ENCODE peak calls at places on chromosomes 3 and 15, in seven cellular contexts. One of them, this sample, is unnamed.

GRCh38 chr15:66679657-66680108 is 22.4 kb upstream of the SMAD6 start:
- DNase-seq in HCT116: no peak
- DNase-seq in SK-N-SH: peak; percentile 88
- DNase-seq in GM23338: peak; percentile 46
- DNase-seq in PC-3: no peak
- DNase-seq in neural progenitor cell: peak; percentile 70
- DNase-seq in hepatocyte: peak; percentile 85
- DNase-seq in this sample: no peak

GRCh38 chr3:36909666-36910065 is 35.2 kb downstream of the TRANK1 start:
- DNase-seq in GM23338: no peak
- DNase-seq in HCT116: no peak
- DNase-seq in PC-3: peak; percentile 74
- DNase-seq in SK-N-SH: no peak
- DNase-seq in neural progenitor cell: no peak
- DNase-seq in hepatocyte: no peak
- DNase-seq in this sample: no peak

GRCh38 chr3:129211772-129212171 is 28.1 kb upstream of the CNBP start:
- DNase-seq in SK-N-SH: peak; percentile 53
- DNase-seq in hepatocyte: peak; percentile 69
- DNase-seq in PC-3: peak; percentile 96
- DNase-seq in HCT116: peak; percentile 98
- DNase-seq in neural progenitor cell: no peak
- DNase-seq in GM23338: no peak
- DNase-seq in this sample: peak; percentile 92

GRCh38 chr3:42680256-42680655 is 5.1 kb upstream of the KLHL40 start:
- DNase-seq in SK-N-SH: no peak
- DNase-seq in GM23338: no peak
- DNase-seq in hepatocyte: no peak
- DNase-seq in HCT116: no peak
- DNase-seq in PC-3: no peak
- DNase-seq in neural progenitor cell: no peak
- DNase-seq in this sample: peak; percentile 78

GRCh38 chr3:134445631-134446030 is 40.2 kb downstream of the ANAPC13 start:
- DNase-seq in neural progenitor cell: no peak
- DNase-seq in PC-3: no peak
- DNase-seq in SK-N-SH: no peak
- DNase-seq in GM23338: no peak
- DNase-seq in hepatocyte: peak; percentile 42
- DNase-seq in HCT116: no peak
- DNase-seq in this sample: peak; percentile 56

GRCh38 chr15:68252925-68253534 is 23.5 kb upstream of the CLN6 start:
- DNase-seq in neural progenitor cell: peak; percentile 82
- DNase-seq in PC-3: peak; percentile 87
- DNase-seq in HCT116: peak; percentile 79
- DNase-seq in SK-N-SH: peak; percentile 75
- DNase-seq in GM23338: peak; percentile 92
- DNase-seq in hepatocyte: peak; percentile 83
- DNase-seq in this sample: peak; percentile 87

GRCh38 chr3:40827942-40828688 is 303.4 kb downstream of the ZNF621 start:
- DNase-seq in SK-N-SH: no peak
- DNase-seq in neural progenitor cell: no peak
- DNase-seq in GM23338: no peak
- DNase-seq in HCT116: no peak
- DNase-seq in hepatocyte: peak; percentile 10
- DNase-seq in PC-3: peak; percentile 41
- DNase-seq in this sample: peak; percentile 21

GRCh38 chr3:5013021-5013906 is 34.0 kb downstream of the BHLHE40 start:
- DNase-seq in PC-3: peak; percentile 80
- DNase-seq in hepatocyte: peak; percentile 71
- DNase-seq in GM23338: no peak
- DNase-seq in neural progenitor cell: no peak
- DNase-seq in HCT116: peak; percentile 85
- DNase-seq in SK-N-SH: no peak
- DNase-seq in this sample: peak; percentile 54

GRCh38 chr3:116663161-116663885 is 46.3 kb upstream of the TUSC7 start:
- DNase-seq in PC-3: no peak
- DNase-seq in SK-N-SH: peak; percentile 8
- DNase-seq in GM23338: peak; percentile 42
- DNase-seq in HCT116: no peak
- DNase-seq in neural progenitor cell: peak; percentile 53
- DNase-seq in hepatocyte: no peak
- DNase-seq in this sample: no peak

GRCh38 chr3:190183121-190183520 is 62.4 kb upstream of the P3H2 start:
- DNase-seq in PC-3: peak; percentile 77
- DNase-seq in GM23338: peak; percentile 18
- DNase-seq in neural progenitor cell: peak; percentile 23
- DNase-seq in HCT116: no peak
- DNase-seq in hepatocyte: peak; percentile 35
- DNase-seq in SK-N-SH: no peak
- DNase-seq in this sample: peak; percentile 94

GRCh38 chr15:29528276-29528675 is 258.7 kb upstream of the NSMCE3 start:
- DNase-seq in SK-N-SH: peak; percentile 59
- DNase-seq in HCT116: no peak
- DNase-seq in neural progenitor cell: no peak
- DNase-seq in hepatocyte: no peak
- DNase-seq in GM23338: no peak
- DNase-seq in PC-3: no peak
- DNase-seq in this sample: no peak

GRCh38 chr3:183253961-183254815 is 1.1 kb downstream of the B3GNT5 start:
- DNase-seq in PC-3: peak; percentile 48
- DNase-seq in SK-N-SH: peak; percentile 84
- DNase-seq in HCT116: no peak
- DNase-seq in neural progenitor cell: peak; percentile 79
- DNase-seq in hepatocyte: peak; percentile 73
- DNase-seq in GM23338: peak; percentile 74
- DNase-seq in this sample: peak; percentile 63

GRCh38 chr3:30689202-30689641 is 82.8 kb downstream of the TGFBR2 start:
- DNase-seq in SK-N-SH: peak; percentile 71
- DNase-seq in hepatocyte: peak; percentile 27
- DNase-seq in PC-3: peak; percentile 93
- DNase-seq in HCT116: peak; percentile 79
- DNase-seq in GM23338: no peak
- DNase-seq in neural progenitor cell: no peak
- DNase-seq in this sample: peak; percentile 70

GRCh38 chr3:194711913-194712312 is 26.2 kb downstream of the FAM43A start:
- DNase-seq in GM23338: peak; percentile 21
- DNase-seq in neural progenitor cell: no peak
- DNase-seq in HCT116: peak; percentile 43
- DNase-seq in SK-N-SH: no peak
- DNase-seq in PC-3: peak; percentile 96
- DNase-seq in hepatocyte: peak; percentile 59
- DNase-seq in this sample: peak; percentile 91

GRCh38 chr15:68774120-68774519 is 46.6 kb downstream of the ANP32A start:
- DNase-seq in neural progenitor cell: no peak
- DNase-seq in GM23338: no peak
- DNase-seq in SK-N-SH: no peak
- DNase-seq in PC-3: no peak
- DNase-seq in hepatocyte: no peak
- DNase-seq in HCT116: no peak
- DNase-seq in this sample: no peak

GRCh38 chr15:90449206-90449735 is 61.2 kb downstream of the IQGAP1 start:
- DNase-seq in PC-3: peak; percentile 59
- DNase-seq in GM23338: no peak
- DNase-seq in hepatocyte: no peak
- DNase-seq in HCT116: no peak
- DNase-seq in SK-N-SH: no peak
- DNase-seq in neural progenitor cell: no peak
- DNase-seq in this sample: peak; percentile 54

GRCh38 chr15:52503788-52504496 is 24.7 kb downstream of the MYO5A start:
- DNase-seq in PC-3: peak; percentile 21
- DNase-seq in HCT116: no peak
- DNase-seq in SK-N-SH: no peak
- DNase-seq in GM23338: no peak
- DNase-seq in neural progenitor cell: no peak
- DNase-seq in hepatocyte: no peak
- DNase-seq in this sample: peak; percentile 84

GRCh38 chr3:23276913-23277658 is 74.0 kb downstream of the UBE2E2 start:
- DNase-seq in PC-3: no peak
- DNase-seq in neural progenitor cell: no peak
- DNase-seq in GM23338: no peak
- DNase-seq in hepatocyte: no peak
- DNase-seq in HCT116: no peak
- DNase-seq in SK-N-SH: peak; percentile 36
- DNase-seq in this sample: no peak

GRCh38 chr3:159824341-159824740 is 164.3 kb upstream of the IL12A start:
- DNase-seq in neural progenitor cell: no peak
- DNase-seq in PC-3: peak; percentile 96
- DNase-seq in SK-N-SH: no peak
- DNase-seq in hepatocyte: peak; percentile 75
- DNase-seq in GM23338: no peak
- DNase-seq in HCT116: peak; percentile 56
- DNase-seq in this sample: peak; percentile 87

GRCh38 chr3:196003611-196004010 is 78.3 kb downstream of the TFRC start:
- DNase-seq in hepatocyte: no peak
- DNase-seq in HCT116: no peak
- DNase-seq in SK-N-SH: no peak
- DNase-seq in GM23338: no peak
- DNase-seq in neural progenitor cell: no peak
- DNase-seq in PC-3: no peak
- DNase-seq in this sample: no peak

GRCh38 chr3:12443781-12444522 is 40.3 kb upstream of the TSEN2 start:
- DNase-seq in GM23338: no peak
- DNase-seq in PC-3: no peak
- DNase-seq in hepatocyte: no peak
- DNase-seq in neural progenitor cell: no peak
- DNase-seq in SK-N-SH: no peak
- DNase-seq in HCT116: no peak
- DNase-seq in this sample: no peak

GRCh38 chr15:101431748-101432147 is 57.8 kb downstream of the PCSK6 start:
- DNase-seq in PC-3: no peak
- DNase-seq in GM23338: no peak
- DNase-seq in SK-N-SH: no peak
- DNase-seq in hepatocyte: no peak
- DNase-seq in neural progenitor cell: no peak
- DNase-seq in HCT116: no peak
- DNase-seq in this sample: no peak
- H3K36me3 ChIP-seq in PC-3: no peaks in the 10 kb centered on the region
- H3K36me3 ChIP-seq in GM23338: no peaks in the 10 kb centered on the region
- H3K36me3 ChIP-seq in SK-N-SH: no peaks in the 10 kb centered on the region
- H3K36me3 ChIP-seq in hepatocyte: no peaks in the 10 kb centered on the region
- H3K36me3 ChIP-seq in neural progenitor cell: no peaks in the 10 kb centered on the region
- H3K36me3 ChIP-seq in HCT116: no peaks in the 10 kb centered on the region
- H3K36me3 ChIP-seq in this sample: no peaks in the 10 kb centered on the region

GRCh38 chr15:76335851-76336253 is 721 bp upstream of the ISL2 start:
- DNase-seq in HCT116: no peak
- DNase-seq in SK-N-SH: peak; percentile 76
- DNase-seq in hepatocyte: no peak
- DNase-seq in neural progenitor cell: peak; percentile 18
- DNase-seq in GM23338: peak; percentile 53
- DNase-seq in PC-3: peak; percentile 4
- DNase-seq in this sample: no peak
- H3K27me3 ChIP-seq in HCT116: no peaks in the 10 kb centered on the region
- H3K27me3 ChIP-seq in SK-N-SH: no peaks in the 10 kb centered on the region
- H3K27me3 ChIP-seq in hepatocyte: peaks cover 76% of the 10 kb centered on the region
- H3K27me3 ChIP-seq in neural progenitor cell: peaks cover 80% of the 10 kb centered on the region
- H3K27me3 ChIP-seq in GM23338: peaks cover 72% of the 10 kb centered on the region
- H3K27me3 ChIP-seq in PC-3: no peaks in the 10 kb centered on the region
- H3K27me3 ChIP-seq in this sample: peaks cover 44% of the 10 kb centered on the region

GRCh38 chr15:57635300-57635944 is 43.7 kb downstream of the MYZAP start:
- DNase-seq in HCT116: no peak
- DNase-seq in PC-3: no peak
- DNase-seq in neural progenitor cell: no peak
- DNase-seq in SK-N-SH: no peak
- DNase-seq in hepatocyte: no peak
- DNase-seq in GM23338: peak; percentile 41
- DNase-seq in this sample: peak; percentile 13

GRCh38 chr15:57640935-57641682 is 49.4 kb downstream of the MYZAP start:
- DNase-seq in GM23338: peak; percentile 59
- DNase-seq in PC-3: peak; percentile 38
- DNase-seq in SK-N-SH: peak; percentile 49
- DNase-seq in HCT116: no peak
- DNase-seq in neural progenitor cell: peak; percentile 44
- DNase-seq in hepatocyte: peak; percentile 52
- DNase-seq in this sample: peak; percentile 52

GRCh38 chr15:57639306-57639705 is 47.6 kb downstream of the MYZAP start:
- DNase-seq in GM23338: no peak
- DNase-seq in neural progenitor cell: no peak
- DNase-seq in SK-N-SH: no peak
- DNase-seq in HCT116: no peak
- DNase-seq in hepatocyte: no peak
- DNase-seq in PC-3: no peak
- DNase-seq in this sample: no peak

GRCh38 chr15:57634290-57634689 is 42.6 kb downstream of the MYZAP start:
- DNase-seq in PC-3: no peak
- DNase-seq in SK-N-SH: no peak
- DNase-seq in HCT116: no peak
- DNase-seq in hepatocyte: no peak
- DNase-seq in neural progenitor cell: no peak
- DNase-seq in GM23338: no peak
- DNase-seq in this sample: peak; percentile 23

GRCh38 chr15:57637836-57638235 is 46.1 kb downstream of the MYZAP start:
- DNase-seq in neural progenitor cell: no peak
- DNase-seq in PC-3: no peak
- DNase-seq in SK-N-SH: no peak
- DNase-seq in GM23338: no peak
- DNase-seq in HCT116: no peak
- DNase-seq in hepatocyte: no peak
- DNase-seq in this sample: no peak
- TF ChIP-seq EZH2phosphoT487 in neural progenitor cell: no peak
- TF ChIP-seq EZH2phosphoT487 in PC-3: no peak
- TF ChIP-seq EZH2phosphoT487 in SK-N-SH: no peak
- TF ChIP-seq EZH2phosphoT487 in GM23338: no peak
- TF ChIP-seq EZH2phosphoT487 in HCT116: no peak
- TF ChIP-seq EZH2phosphoT487 in hepatocyte: no peak
- TF ChIP-seq EZH2phosphoT487 in this sample: no peak

DNA sequence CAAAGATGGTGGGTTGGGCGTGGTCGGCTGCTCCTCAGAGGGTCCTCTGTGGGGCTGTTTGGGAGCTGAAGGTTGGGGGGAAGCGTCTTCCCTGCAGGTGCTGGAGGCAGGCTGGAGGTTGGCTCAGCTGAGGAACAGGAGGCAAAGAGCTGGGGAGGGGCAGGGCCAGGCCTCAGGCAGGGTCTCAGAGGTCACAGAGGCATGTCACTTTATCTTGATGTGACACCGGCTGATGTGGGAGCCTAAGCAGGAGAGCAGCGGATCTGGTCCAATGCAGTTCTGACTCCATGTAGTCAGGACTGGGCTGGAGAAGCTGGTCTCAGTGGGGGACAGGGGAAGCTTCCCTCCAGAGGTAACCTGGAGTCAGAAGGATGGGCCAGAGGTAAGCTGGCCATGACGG is 7.7 kb upstream of the GNAT1 start:
- DNase-seq in HCT116: no peak
- DNase-seq in neural progenitor cell: no peak
- DNase-seq in hepatocyte: no peak
- DNase-seq in SK-N-SH: no peak
- DNase-seq in PC-3: no peak
- DNase-seq in GM23338: no peak
- DNase-seq in this sample: no peak
- H3K36me3 ChIP-seq in HCT116: no peaks in the 10 kb centered on the region
- H3K36me3 ChIP-seq in neural progenitor cell: no peaks in the 10 kb centered on the region
- H3K36me3 ChIP-seq in hepatocyte: no peaks in the 10 kb centered on the region
- H3K36me3 ChIP-seq in SK-N-SH: peaks cover 4% of the 10 kb centered on the region
- H3K36me3 ChIP-seq in PC-3: peaks cover 5% of the 10 kb centered on the region
- H3K36me3 ChIP-seq in GM23338: no peaks in the 10 kb centered on the region
- H3K36me3 ChIP-seq in this sample: no peaks in the 10 kb centered on the region

GRCh38 chr3:158091526-158091925 is 14.7 kb downstream of the SHOX2 start:
- DNase-seq in SK-N-SH: no peak
- DNase-seq in neural progenitor cell: peak; percentile 49
- DNase-seq in HCT116: no peak
- DNase-seq in GM23338: peak; percentile 63
- DNase-seq in hepatocyte: no peak
- DNase-seq in PC-3: no peak
- DNase-seq in this sample: peak; percentile 56
- H3K27me3 ChIP-seq in SK-N-SH: no peaks in the 10 kb centered on the region
- H3K27me3 ChIP-seq in neural progenitor cell: peaks cover 76% of the 10 kb centered on the region
- H3K27me3 ChIP-seq in HCT116: no peaks in the 10 kb centered on the region
- H3K27me3 ChIP-seq in GM23338: peaks cover 49% of the 10 kb centered on the region
- H3K27me3 ChIP-seq in hepatocyte: peaks cover 87% of the 10 kb centered on the region
- H3K27me3 ChIP-seq in PC-3: no peaks in the 10 kb centered on the region
- H3K27me3 ChIP-seq in this sample: no peaks in the 10 kb centered on the region

GRCh38 chr3:52295809-52296208 is 8.2 kb downstream of the GLYCTK start:
- DNase-seq in SK-N-SH: no peak
- DNase-seq in HCT116: no peak
- DNase-seq in PC-3: no peak
- DNase-seq in neural progenitor cell: no peak
- DNase-seq in GM23338: no peak
- DNase-seq in hepatocyte: no peak
- DNase-seq in this sample: no peak
- TF ChIP-seq EZH2phosphoT487 in SK-N-SH: no peak
- TF ChIP-seq EZH2phosphoT487 in HCT116: no peak
- TF ChIP-seq EZH2phosphoT487 in PC-3: no peak
- TF ChIP-seq EZH2phosphoT487 in neural progenitor cell: no peak
- TF ChIP-seq EZH2phosphoT487 in GM23338: no peak
- TF ChIP-seq EZH2phosphoT487 in hepatocyte: no peak
- TF ChIP-seq EZH2phosphoT487 in this sample: no peak